ENCODE peak calls at places on chromosomes 2 and 18, in five cellular contexts. One of them, this sample, is unnamed.
A peak's percentile ranks its signal among the peaks of the same experiment; 100 is the strongest.

GRCh38 chr2:223909048-223909741 is 35.9 kb downstream of the WDFY1 start:
- DNase-seq in sigmoid colon: no peak
- DNase-seq in testis: no peak
- DNase-seq in A549: peak; percentile 10
- DNase-seq in Peyer's patch: no peak
- DNase-seq in this sample: no peak

GRCh38 chr18:2933995-2934394 is 78.9 kb downstream of the LPIN2 start:
- DNase-seq in sigmoid colon: no peak
- DNase-seq in testis: no peak
- DNase-seq in A549: no peak
- DNase-seq in Peyer's patch: no peak
- DNase-seq in this sample: no peak

GRCh38 chr2:219887870-219888269 is 260.4 kb downstream of the SLC4A3 start:
- DNase-seq in sigmoid colon: no peak
- DNase-seq in testis: no peak
- DNase-seq in A549: no peak
- DNase-seq in Peyer's patch: no peak
- DNase-seq in this sample: no peak

GRCh38 chr2:206004004-206004693 is 81.8 kb downstream of the INO80D start:
- DNase-seq in sigmoid colon: no peak
- DNase-seq in testis: peak; percentile 60
- DNase-seq in A549: peak; percentile 55
- DNase-seq in Peyer's patch: peak; percentile 51
- DNase-seq in this sample: no peak

GRCh38 chr2:29446852-29447251 is 331.6 kb downstream of the CLIP4 start:
- DNase-seq in sigmoid colon: no peak
- DNase-seq in testis: no peak
- DNase-seq in A549: no peak
- DNase-seq in Peyer's patch: no peak
- DNase-seq in this sample: no peak

GRCh38 chr2:189076572-189076971 is 102.4 kb downstream of the COL3A1 start:
- DNase-seq in sigmoid colon: peak; percentile 78
- DNase-seq in testis: no peak
- DNase-seq in A549: no peak
- DNase-seq in Peyer's patch: no peak
- DNase-seq in this sample: no peak

GRCh38 chr18:6279308-6279707 is 135.4 kb downstream of the L3MBTL4 start:
- DNase-seq in sigmoid colon: no peak
- DNase-seq in testis: no peak
- DNase-seq in A549: no peak
- DNase-seq in Peyer's patch: no peak
- DNase-seq in this sample: no peak

GRCh38 chr2:239833728-239834109 is 191.4 kb downstream of the NDUFA10 start:
- DNase-seq in sigmoid colon: no peak
- DNase-seq in testis: peak; percentile 8
- DNase-seq in A549: no peak
- DNase-seq in Peyer's patch: peak; percentile 33
- DNase-seq in this sample: peak; percentile 32

GRCh38 chr18:75124967-75125358 is 84.0 kb downstream of the PTGR3 start:
- DNase-seq in sigmoid colon: no peak
- DNase-seq in testis: no peak
- DNase-seq in A549: no peak
- DNase-seq in Peyer's patch: peak; percentile 35
- DNase-seq in this sample: peak; percentile 43

GRCh38 chr2:112312821-112313220 is 37.4 kb downstream of the ZC3H6 start:
- DNase-seq in sigmoid colon: no peak
- DNase-seq in testis: no peak
- DNase-seq in A549: no peak
- DNase-seq in Peyer's patch: no peak
- DNase-seq in this sample: no peak

GRCh38 chr2:42072349-42073118 is 24.7 kb downstream of the PKDCC start:
- DNase-seq in sigmoid colon: no peak
- DNase-seq in testis: peak; percentile 66
- DNase-seq in A549: no peak
- DNase-seq in Peyer's patch: peak; percentile 86
- DNase-seq in this sample: no peak

GRCh38 chr18:59141294-59142068 is 1.8 kb downstream of the SEC11C start:
- DNase-seq in sigmoid colon: no peak
- DNase-seq in testis: no peak
- DNase-seq in A549: no peak
- DNase-seq in Peyer's patch: no peak
- DNase-seq in this sample: no peak

GRCh38 chr18:39496986-39497385 is 1931.4 kb upstream of the CELF4 start:
- DNase-seq in sigmoid colon: no peak
- DNase-seq in testis: no peak
- DNase-seq in A549: no peak
- DNase-seq in Peyer's patch: no peak
- DNase-seq in this sample: no peak
- TF ChIP-seq POLR2A in sigmoid colon: no peak
- TF ChIP-seq POLR2A in testis: no peak
- TF ChIP-seq POLR2A in A549: no peak
- TF ChIP-seq POLR2A in Peyer's patch: no peak
- TF ChIP-seq POLR2A in this sample: no peak

GRCh38 chr2:192194065-192194865 is 468 bp downstream of the TMEFF2 start:
- DNase-seq in sigmoid colon: peak; percentile 60
- DNase-seq in testis: peak; percentile 32
- DNase-seq in A549: no peak
- DNase-seq in Peyer's patch: no peak
- DNase-seq in this sample: peak; percentile 78

GRCh38 chr2:192197387-192197786 is 2.7 kb upstream of the TMEFF2 start:
- DNase-seq in sigmoid colon: no peak
- DNase-seq in testis: no peak
- DNase-seq in A549: peak; percentile 13
- DNase-seq in Peyer's patch: no peak
- DNase-seq in this sample: no peak

GRCh38 chr2:192195548-192196418 is 1.1 kb upstream of the TMEFF2 start:
- DNase-seq in sigmoid colon: peak; percentile 62
- DNase-seq in testis: peak; percentile 38
- DNase-seq in A549: peak; percentile 10
- DNase-seq in Peyer's patch: no peak
- DNase-seq in this sample: peak; percentile 56

GRCh38 chr2:192196451-192197194 is 1.9 kb upstream of the TMEFF2 start:
- DNase-seq in sigmoid colon: no peak
- DNase-seq in testis: peak; percentile 16
- DNase-seq in A549: no peak
- DNase-seq in Peyer's patch: no peak
- DNase-seq in this sample: no peak

GRCh38 chr2:192194866-192195547 is at the start of gene TMEFF2:
- DNase-seq in sigmoid colon: peak; percentile 74
- DNase-seq in testis: peak; percentile 93
- DNase-seq in A549: peak; percentile 81
- DNase-seq in Peyer's patch: peak; percentile 52
- DNase-seq in this sample: peak; percentile 79
- TF ChIP-seq POLR2A in sigmoid colon: no peak
- TF ChIP-seq POLR2A in testis: no peak
- TF ChIP-seq POLR2A in A549: no peak
- TF ChIP-seq POLR2A in Peyer's patch: no peak
- TF ChIP-seq POLR2A in this sample: no peak

GRCh38 chr2:222180619-222181018 is 118.2 kb downstream of the PAX3 start:
- DNase-seq in sigmoid colon: no peak
- DNase-seq in testis: no peak
- DNase-seq in A549: no peak
- DNase-seq in Peyer's patch: no peak
- DNase-seq in this sample: no peak

GRCh38 chr2:222179592-222179991 is 119.2 kb downstream of the PAX3 start:
- DNase-seq in sigmoid colon: no peak
- DNase-seq in testis: no peak
- DNase-seq in A549: no peak
- DNase-seq in Peyer's patch: no peak
- DNase-seq in this sample: no peak

GRCh38 chr2:222174450-222174849 is 124.3 kb downstream of the PAX3 start:
- DNase-seq in sigmoid colon: no peak
- DNase-seq in testis: no peak
- DNase-seq in A549: no peak
- DNase-seq in Peyer's patch: no peak
- DNase-seq in this sample: no peak

GRCh38 chr2:222176890-222177289 is 121.9 kb downstream of the PAX3 start:
- DNase-seq in sigmoid colon: no peak
- DNase-seq in testis: no peak
- DNase-seq in A549: no peak
- DNase-seq in Peyer's patch: no peak
- DNase-seq in this sample: no peak

GRCh38 chr2:222178450-222178849 is 120.3 kb downstream of the PAX3 start:
- DNase-seq in sigmoid colon: no peak
- DNase-seq in testis: no peak
- DNase-seq in A549: no peak
- DNase-seq in Peyer's patch: no peak
- DNase-seq in this sample: no peak
- TF ChIP-seq POLR2A in sigmoid colon: no peak
- TF ChIP-seq POLR2A in testis: no peak
- TF ChIP-seq POLR2A in A549: no peak
- TF ChIP-seq POLR2A in Peyer's patch: no peak
- TF ChIP-seq POLR2A in this sample: no peak

GRCh38 chr2:177265386-177265690 is 811 bp upstream of the NFE2L2 start:
- DNase-seq in sigmoid colon: no peak
- DNase-seq in testis: peak; percentile 74
- DNase-seq in A549: no peak
- DNase-seq in Peyer's patch: peak; percentile 86
- DNase-seq in this sample: peak; percentile 88

GRCh38 chr2:177271981-177272666 is 7.6 kb upstream of the NFE2L2 start:
- DNase-seq in sigmoid colon: no peak
- DNase-seq in testis: no peak
- DNase-seq in A549: no peak
- DNase-seq in Peyer's patch: no peak
- DNase-seq in this sample: no peak

GRCh38 chr2:177265834-177266817 is 1.6 kb upstream of the NFE2L2 start:
- DNase-seq in sigmoid colon: no peak
- DNase-seq in testis: no peak
- DNase-seq in A549: peak; percentile 90
- DNase-seq in Peyer's patch: no peak
- DNase-seq in this sample: no peak

GRCh38 chr2:177270531-177270930 is 6.0 kb upstream of the NFE2L2 start:
- DNase-seq in sigmoid colon: no peak
- DNase-seq in testis: no peak
- DNase-seq in A549: no peak
- DNase-seq in Peyer's patch: no peak
- DNase-seq in this sample: no peak

GRCh38 chr2:177268901-177269300 is 4.4 kb upstream of the NFE2L2 start:
- DNase-seq in sigmoid colon: no peak
- DNase-seq in testis: no peak
- DNase-seq in A549: no peak
- DNase-seq in Peyer's patch: no peak
- DNase-seq in this sample: no peak
- TF ChIP-seq POLR2A in sigmoid colon: no peak
- TF ChIP-seq POLR2A in testis: no peak
- TF ChIP-seq POLR2A in A549: no peak
- TF ChIP-seq POLR2A in Peyer's patch: no peak
- TF ChIP-seq POLR2A in this sample: no peak

DNA sequence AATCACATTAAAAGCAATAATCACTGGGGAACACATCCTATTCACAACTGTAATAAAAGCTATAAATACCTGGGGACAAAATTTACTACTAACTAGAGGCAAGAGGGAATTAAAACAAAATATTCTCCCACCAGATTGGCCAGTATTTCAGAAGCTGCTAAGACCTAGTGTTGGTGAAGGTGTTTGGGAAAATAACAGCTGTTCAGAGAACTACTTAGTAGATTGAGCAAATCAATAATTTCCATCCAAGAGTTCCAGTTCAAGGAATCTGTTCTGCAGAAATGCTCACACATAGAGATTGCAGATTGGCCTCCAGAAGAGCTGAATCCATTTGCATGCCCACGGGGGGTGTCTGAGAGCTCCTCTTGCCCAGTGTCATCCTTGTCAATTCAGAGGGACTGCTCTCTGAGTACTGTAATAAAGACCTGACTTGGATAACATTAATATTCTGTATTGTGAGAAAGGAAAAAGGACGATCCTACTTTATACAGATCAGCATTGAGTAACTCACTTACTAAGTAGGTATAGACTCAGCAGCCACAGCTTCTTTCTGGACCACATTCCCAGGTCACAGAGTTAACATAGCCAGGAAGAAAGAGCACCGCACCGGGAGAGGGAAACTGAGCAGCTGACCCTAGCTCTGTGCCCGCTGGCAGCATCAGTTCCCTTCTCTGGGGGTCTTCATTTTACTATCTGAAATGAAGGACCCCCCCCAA is 5.6 kb downstream of the TUBB6 start:
- DNase-seq in sigmoid colon: peak; percentile 62
- DNase-seq in testis: no peak
- DNase-seq in A549: no peak
- DNase-seq in Peyer's patch: no peak
- DNase-seq in this sample: no peak
- TF ChIP-seq POLR2A in sigmoid colon: no peak
- TF ChIP-seq POLR2A in testis: no peak
- TF ChIP-seq POLR2A in A549: no peak
- TF ChIP-seq POLR2A in Peyer's patch: no peak
- TF ChIP-seq POLR2A in this sample: no peak

GRCh38 chr2:241859017-241859435 is 332 bp upstream of the PDCD1 start:
- DNase-seq in sigmoid colon: no peak
- DNase-seq in testis: no peak
- DNase-seq in A549: no peak
- DNase-seq in Peyer's patch: no peak
- DNase-seq in this sample: no peak

GRCh38 chr2:241859436-241860183 is 916 bp upstream of the PDCD1 start:
- DNase-seq in sigmoid colon: peak; percentile 81
- DNase-seq in testis: peak; percentile 81
- DNase-seq in A549: no peak
- DNase-seq in Peyer's patch: peak; percentile 76
- DNase-seq in this sample: peak; percentile 82

GRCh38 chr2:241857041-241857541 is 1.6 kb downstream of the PDCD1 start:
- DNase-seq in sigmoid colon: peak; percentile 64
- DNase-seq in testis: no peak
- DNase-seq in A549: no peak
- DNase-seq in Peyer's patch: no peak
- DNase-seq in this sample: peak; percentile 75

GRCh38 chr2:241857572-241858121 is 1.0 kb downstream of the PDCD1 start:
- DNase-seq in sigmoid colon: peak; percentile 54
- DNase-seq in testis: no peak
- DNase-seq in A549: no peak
- DNase-seq in Peyer's patch: no peak
- DNase-seq in this sample: peak; percentile 60

GRCh38 chr2:241858206-241859016 is at the start of gene PDCD1:
- DNase-seq in sigmoid colon: peak; percentile 68
- DNase-seq in testis: peak; percentile 47
- DNase-seq in A549: no peak
- DNase-seq in Peyer's patch: peak; percentile 83
- DNase-seq in this sample: peak; percentile 68
- TF ChIP-seq POLR2A in sigmoid colon: no peak
- TF ChIP-seq POLR2A in testis: no peak
- TF ChIP-seq POLR2A in A549: no peak
- TF ChIP-seq POLR2A in Peyer's patch: no peak
- TF ChIP-seq POLR2A in this sample: no peak

This sample was measured in suprapubic skin.